ENCODE peak calls at places on chromosomes 5 and 9, in five cellular contexts. D, S, L, Y and W are unnamed samples. For H3K4me1, the result is how much of the 10 kb centered on the place peaks cover.

GRCh38 chr5:95283761-95284511 is 958 bp downstream of the MCTP1 start:
- DNase-seq in L (peak), D (peak), S (peak), Y (peak), W (peak)

GRCh38 chr5:172385661-172386187 is 68.6 kb downstream of the SH3PXD2B start:
- DNase-seq in Y (no peak), D (no peak), L (no peak), S (no peak), W (no peak)

GRCh38 chr5:83162598-83162997 is 85.3 kb downstream of the XRCC4 start:
- DNase-seq in Y (no peak), S (no peak), L (no peak), D (no peak), W (no peak)

GRCh38 chr5:85320495-85320894 is 935.8 kb upstream of the EDIL3 start:
- DNase-seq in S (peak), Y (no peak), L (no peak), D (no peak), W (no peak)

GRCh38 chr9:69223605-69224004 is 49.5 kb downstream of the TJP2 start:
- DNase-seq in S (no peak), D (peak), Y (no peak), L (peak), W (no peak)

GRCh38 chr9:3708751-3709150 is 182.9 kb upstream of the RFX3 start:
- DNase-seq in L (no peak), D (no peak), S (no peak), Y (no peak), W (no peak)

GRCh38 chr9:21974542-21975409 is 19.4 kb downstream of the CDKN2A start:
- DNase-seq in D (peak), Y (peak), L (peak), S (peak), W (no peak)

GRCh38 chr5:89110916-89111646 is 228.1 kb upstream of the MEF2C start:
- DNase-seq in S (no peak), D (no peak), L (no peak), Y (no peak), W (no peak)

GRCh38 chr5:149510136-149510535 is 41.1 kb downstream of the CSNK1A1 start:
- DNase-seq in S (no peak), Y (no peak), D (no peak), L (no peak), W (no peak)

GRCh38 chr9:120971938-120972337 is 45.3 kb upstream of the TRAF1 start:
- DNase-seq in L (no peak), D (no peak), S (no peak), Y (no peak), W (no peak)

GRCh38 chr9:124040186-124040920 is 28.8 kb downstream of the LHX2 start:
- DNase-seq in Y (no peak), S (no peak), L (no peak), D (peak), W (no peak)

GRCh38 chr5:81838307-81838906 is 87.5 kb upstream of the SSBP2 start:
- DNase-seq in D (peak), Y (no peak), S (no peak), L (peak), W (peak)

GRCh38 chr9:94905606-94906005 is 179.1 kb downstream of the AOPEP start:
- DNase-seq in Y (no peak), L (peak), D (no peak), S (no peak), W (no peak)

GRCh38 chr5:170218730-170219129 is 14.1 kb upstream of the C5orf58 start:
- DNase-seq in S (no peak), D (no peak), L (no peak), Y (no peak), W (no peak)

GRCh38 chr5:34597034-34597433 is 59.1 kb upstream of the RAI14 start:
- DNase-seq in D (no peak), L (no peak), Y (no peak), S (no peak), W (no peak)

GRCh38 chr9:121538221-121538620 is 38.6 kb upstream of the GGTA1 start:
- DNase-seq in D (no peak), S (no peak), L (no peak), Y (no peak), W (no peak)

GRCh38 chr5:17314907-17315471 is 97.6 kb downstream of the BASP1 start:
- DNase-seq in Y (no peak), S (no peak), D (peak), L (no peak), W (no peak)

GRCh38 chr5:122493091-122493775 is 181.2 kb downstream of the SNCAIP start:
- DNase-seq in Y (peak), D (no peak), S (peak), L (peak), W (no peak)

GRCh38 chr9:137919649-137920101 is 42.1 kb downstream of the CACNA1B start:
- DNase-seq in S (no peak), L (no peak), D (no peak), Y (no peak), W (no peak)

GRCh38 chr5:14440223-14440597 is 141.4 kb upstream of the OTULINL start:
- DNase-seq in L (no peak), S (no peak), D (no peak), Y (no peak), W (no peak)

GRCh38 chr5:93736284-93736683 is 5.1 kb downstream of the POU5F2 start:
- DNase-seq in S (no peak), Y (no peak), L (no peak), D (peak), W (no peak)

GRCh38 chr9:114855488-114855887 is 49.6 kb upstream of the TNFSF15 start:
- DNase-seq in Y (no peak), L (no peak), D (no peak), S (no peak), W (no peak)

GRCh38 chr5:72478684-72479083 is 28.5 kb downstream of the ZNF366 start:
- DNase-seq in L (no peak), D (no peak), Y (no peak), S (no peak), W (no peak)

GRCh38 chr9:99181621-99182020 is 40.1 kb downstream of the ALG2 start:
- DNase-seq in L (no peak), D (peak), Y (no peak), S (no peak), W (no peak)

GRCh38 chr5:1484416-1485319 is 39.1 kb downstream of the LPCAT1 start:
- DNase-seq in S (no peak), D (no peak), L (no peak), Y (no peak), W (no peak)

GRCh38 chr5:43891112-43891511 is 288.1 kb downstream of the NNT start:
- DNase-seq in Y (no peak), D (no peak), S (no peak), L (no peak), W (no peak)

GRCh38 chr5:137071941-137072340 is 427.2 kb downstream of the SPOCK1 start:
- DNase-seq in S (no peak), Y (no peak), D (no peak), L (no peak), W (no peak)

GRCh38 chr5:72314571-72315172 is 5.4 kb downstream of the MRPS27 start:
- DNase-seq in Y (no peak), L (peak), D (peak), S (no peak), W (no peak)

GRCh38 chr5:55597014-55597981 is 62.5 kb upstream of the PLPP1 start:
- DNase-seq in Y (no peak), S (no peak), L (no peak), D (peak), W (peak)

GRCh38 chr5:55601209-55601618 is 66.5 kb upstream of the PLPP1 start:
- DNase-seq in Y (peak), D (peak), L (peak), S (peak), W (peak)

GRCh38 chr5:55599148-55600050 is 64.6 kb upstream of the PLPP1 start:
- DNase-seq in Y (no peak), L (no peak), D (no peak), S (no peak), W (no peak)

GRCh38 chr5:55600536-55601208 is 65.9 kb upstream of the PLPP1 start:
- DNase-seq in D (peak), S (no peak), L (peak), Y (no peak), W (peak)

GRCh38 chr5:55600086-55600485 is 65.3 kb upstream of the PLPP1 start:
- DNase-seq in D (no peak), Y (no peak), L (no peak), S (no peak), W (no peak)
- H3K4me3 ChIP-seq in D (no peak), Y (no peak), L (no peak), S (no peak), W (no peak)

GRCh38 chr9:126033318-126033717 is 286.1 kb downstream of the PBX3 start:
- DNase-seq in L (no peak), Y (peak), D (no peak), S (peak), W (no peak)
- H3K4me1 ChIP-seq in L (under half), Y (under half), D (under half), S (under half), W (under half)

DNA sequence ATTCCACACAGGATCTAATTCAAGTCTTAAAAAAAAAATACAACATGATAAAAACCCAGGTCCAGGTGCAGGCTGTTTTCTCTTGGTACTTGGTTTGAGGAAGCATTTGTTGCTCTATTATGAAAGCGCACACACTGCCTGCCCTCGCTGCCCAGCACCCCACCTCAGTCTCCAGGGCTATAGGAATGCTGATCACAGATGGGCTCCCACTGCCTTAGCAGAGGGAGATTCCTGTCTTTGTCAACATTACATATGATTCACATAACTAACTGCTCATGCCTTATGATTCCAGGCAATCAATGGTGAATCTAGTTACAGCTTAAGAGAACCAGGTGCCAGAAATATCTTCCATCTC is 458.9 kb upstream of the C9orf72 start:
- DNase-seq in Y (no peak), D (no peak), S (no peak), L (no peak), W (no peak)
- H3K4me3 ChIP-seq in Y (no peak), D (no peak), S (no peak), L (no peak), W (no peak)

GRCh38 chr5:69105996-69106906 is 12.4 kb downstream of the SLC30A5 start:
- DNase-seq in S (no peak), Y (no peak), D (no peak), L (no peak), W (no peak)
- H3K4me1 ChIP-seq in S (under half), Y (under half), D (under half), L (under half), W (under half)

GRCh38 chr9:113598451-113598850 is 134.9 kb downstream of the RGS3 start:
- DNase-seq in L (no peak), Y (peak), D (peak), S (peak), W (no peak)

GRCh38 chr9:113598883-113599282 is 135.4 kb downstream of the RGS3 start:
- DNase-seq in Y (no peak), L (no peak), D (peak), S (no peak), W (no peak)

GRCh38 chr9:113594484-113595299 is 131.2 kb downstream of the RGS3 start:
- DNase-seq in D (peak), Y (peak), S (peak), L (no peak), W (no peak)

GRCh38 chr9:113597390-113598241 is 134.1 kb downstream of the RGS3 start:
- DNase-seq in Y (peak), D (no peak), S (peak), L (no peak), W (no peak)

DNA sequence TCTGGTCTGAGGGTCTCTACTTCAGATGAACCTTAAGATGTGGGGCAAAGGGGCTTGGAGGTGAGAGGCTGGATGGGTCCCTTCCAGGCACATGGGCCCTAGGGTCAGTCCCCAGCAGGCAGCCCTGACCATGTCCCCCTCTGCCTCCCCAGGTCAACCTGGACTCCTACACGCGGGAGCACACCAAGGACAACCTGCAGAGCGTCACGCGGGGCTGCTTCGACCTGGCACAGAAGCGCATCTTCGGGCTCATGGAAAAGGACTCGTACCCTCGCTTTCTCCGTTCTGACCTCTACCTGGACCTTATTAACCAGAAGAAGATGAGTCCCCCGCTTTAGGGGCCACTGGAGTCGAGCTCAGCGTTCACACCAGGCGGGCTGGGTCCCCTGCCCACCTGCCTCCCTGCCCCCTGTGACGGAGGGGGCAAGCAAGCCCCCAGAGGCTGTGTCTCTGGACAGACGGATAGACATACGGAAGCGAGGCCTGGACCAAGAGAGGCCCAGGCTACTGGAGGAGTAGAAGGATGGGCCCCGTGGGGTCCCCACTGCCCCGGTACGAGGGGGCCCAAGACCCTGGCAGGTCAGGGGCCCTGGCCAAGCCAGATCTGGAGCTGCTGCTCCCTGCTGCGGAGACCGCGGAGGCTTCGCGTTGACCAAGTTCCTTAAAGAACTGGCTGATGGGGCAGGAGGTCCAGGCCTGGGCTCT is 133.2 kb downstream of the RGS3 start:
- DNase-seq in D (no peak), Y (no peak), L (no peak), S (peak), W (no peak)
- H3K4me3 ChIP-seq in D (no peak), Y (no peak), L (no peak), S (peak), W (no peak)

DNA sequence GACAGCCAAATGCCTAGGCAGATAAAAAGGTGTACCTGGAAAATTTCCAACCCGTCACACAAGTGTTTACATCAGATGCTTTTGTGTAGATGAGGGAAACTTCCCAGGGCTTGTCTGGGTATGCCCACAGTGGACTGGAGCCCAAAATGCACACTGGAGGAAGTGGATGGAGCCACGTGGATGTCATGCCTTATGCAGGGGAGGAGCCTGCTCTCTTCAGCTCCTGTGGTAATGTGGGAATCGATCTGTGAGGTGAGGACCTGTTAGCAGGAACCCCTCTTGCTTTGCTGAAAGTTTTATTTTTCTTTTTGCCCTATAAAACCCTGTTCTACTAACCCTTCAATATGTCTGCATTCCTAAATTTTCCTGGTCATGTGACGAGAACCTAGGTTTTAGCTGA is 439.2 kb upstream of the CDH9 start:
- DNase-seq in S (no peak), D (no peak), L (no peak), Y (no peak), W (no peak)
- H3K4me1 ChIP-seq in S (under half), D (under half), L (under half), Y (under half), W (under half)

GRCh38 chr5:178240341-178240741 is 7.7 kb upstream of the PHYKPL start:
- DNase-seq in S (peak), D (no peak), L (no peak), Y (no peak), W (no peak)

GRCh38 chr5:178242416-178242815 is 9.8 kb upstream of the PHYKPL start:
- DNase-seq in L (no peak), Y (no peak), S (peak), D (no peak), W (no peak)

GRCh38 chr5:178241688-178242231 is 9.2 kb upstream of the PHYKPL start:
- DNase-seq in S (peak), Y (no peak), D (no peak), L (no peak), W (no peak)

GRCh38 chr5:178240772-178241171 is 8.2 kb upstream of the PHYKPL start:
- DNase-seq in Y (no peak), D (no peak), S (no peak), L (no peak), W (no peak)

DNA sequence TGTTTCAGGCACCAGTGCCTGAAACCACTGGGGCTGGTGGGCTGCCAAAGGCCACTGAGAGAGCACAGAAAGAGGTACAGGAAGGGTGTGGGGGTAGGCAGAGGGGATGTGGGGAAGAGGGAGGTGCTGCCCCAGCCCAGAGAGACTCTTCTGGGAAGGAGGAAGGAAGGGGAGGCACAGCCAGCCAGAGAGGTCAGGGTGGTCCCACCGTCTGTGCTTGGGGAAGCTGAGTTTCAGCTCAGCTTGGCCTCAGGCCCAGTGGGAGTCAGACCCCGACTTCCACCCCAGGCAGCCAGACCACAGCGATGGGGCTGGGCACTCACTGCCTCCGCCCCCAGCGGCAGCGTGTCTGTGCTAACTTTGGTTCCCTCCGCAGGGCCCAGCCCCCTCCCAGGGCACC is 8.7 kb upstream of the PHYKPL start:
- DNase-seq in D (no peak), L (no peak), S (peak), Y (no peak), W (no peak)
- H3K4me3 ChIP-seq in D (no peak), L (no peak), S (no peak), Y (no peak), W (no peak)